ENCODE peak calls at places on chromosome 12, in eight cellular contexts. M is H9, Q is omental fat pad, N is sigmoid colon, T is cardiac fibroblast, G is breast epithelium, W is AG09309, K is astrocyte of the cerebellum. P is an unnamed sample.

GRCh38 chr12:103423061-103423473 is 72.7 kb downstream of the C12orf42 start:
- DNase-seq in M (no peak), Q (no peak), N (no peak), T (no peak), G (no peak), W (no peak), K (no peak), P (no peak)

GRCh38 chr12:126667340-126667739 is 1599.6 kb upstream of the TMEM132C start:
- DNase-seq in M (no peak), Q (no peak), N (no peak), T (peak; percentile 91), G (no peak), W (peak; percentile 87), K (peak; percentile 84), P (peak; percentile 57)

GRCh38 chr12:9792961-9793617 is 32.4 kb upstream of the CD69 start:
- DNase-seq in M (no peak), Q (no peak), N (no peak), T (peak; percentile 56), G (no peak), W (no peak), K (peak; percentile 22), P (no peak)

GRCh38 chr12:115871714-115872113 is 405.8 kb downstream of the MED13L start:
- DNase-seq in M (peak; percentile 74), Q (no peak), N (no peak), T (peak; percentile 24), G (no peak), W (no peak), K (no peak), P (peak; percentile 3)

GRCh38 chr12:45051490-45052105 is 699 bp upstream of the DBX2 start:
- DNase-seq in M (peak; percentile 52), Q (no peak), N (no peak), T (peak; percentile 21), G (no peak), W (no peak), K (peak; percentile 2), P (no peak)

GRCh38 chr12:67884596-67884995 is 104.7 kb upstream of the IFNG-AS1 start:
- DNase-seq in M (no peak), Q (no peak), N (no peak), T (no peak), G (no peak), W (no peak), K (no peak), P (no peak)

GRCh38 chr12:131916306-131917138 is 12.6 kb upstream of the PUS1 start:
- DNase-seq in M (no peak), Q (no peak), N (no peak), T (no peak), G (no peak), W (no peak), K (no peak), P (no peak)

GRCh38 chr12:80001562-80001961 is 66.7 kb upstream of the PPP1R12A start:
- DNase-seq in M (no peak), Q (no peak), N (no peak), T (no peak), G (no peak), W (no peak), K (no peak), P (no peak)

GRCh38 chr12:104720346-104721064 is 237.6 kb downstream of the SLC41A2 start:
- DNase-seq in M (no peak), Q (no peak), N (no peak), T (peak; percentile 33), G (no peak), W (no peak), K (peak; percentile 85), P (no peak)

GRCh38 chr12:62581288-62582064 is 114.8 kb downstream of the MON2 start:
- DNase-seq in M (no peak), Q (no peak), N (no peak), T (peak; percentile 77), G (no peak), W (no peak), K (peak; percentile 55), P (peak; percentile 54)

GRCh38 chr12:62584619-62585018 is 118.0 kb downstream of the MON2 start:
- DNase-seq in M (no peak), Q (no peak), N (no peak), T (no peak), G (no peak), W (no peak), K (no peak), P (no peak)

GRCh38 chr12:62586850-62587249 is 120.2 kb downstream of the MON2 start:
- DNase-seq in M (no peak), Q (no peak), N (no peak), T (no peak), G (no peak), W (no peak), K (no peak), P (no peak)

GRCh38 chr12:62576503-62576902 is 109.9 kb downstream of the MON2 start:
- DNase-seq in M (no peak), Q (no peak), N (no peak), T (no peak), G (no peak), W (no peak), K (no peak), P (no peak)

GRCh38 chr12:62582065-62582366 is 115.4 kb downstream of the MON2 start:
- DNase-seq in M (no peak), Q (no peak), N (no peak), T (no peak), G (no peak), W (no peak), K (no peak), P (no peak)
- TF ChIP-seq CTCF in M (no peak), Q (no peak), N (no peak), T (no peak), G (no peak), W (no peak), K (no peak), P (no peak)

DNA sequence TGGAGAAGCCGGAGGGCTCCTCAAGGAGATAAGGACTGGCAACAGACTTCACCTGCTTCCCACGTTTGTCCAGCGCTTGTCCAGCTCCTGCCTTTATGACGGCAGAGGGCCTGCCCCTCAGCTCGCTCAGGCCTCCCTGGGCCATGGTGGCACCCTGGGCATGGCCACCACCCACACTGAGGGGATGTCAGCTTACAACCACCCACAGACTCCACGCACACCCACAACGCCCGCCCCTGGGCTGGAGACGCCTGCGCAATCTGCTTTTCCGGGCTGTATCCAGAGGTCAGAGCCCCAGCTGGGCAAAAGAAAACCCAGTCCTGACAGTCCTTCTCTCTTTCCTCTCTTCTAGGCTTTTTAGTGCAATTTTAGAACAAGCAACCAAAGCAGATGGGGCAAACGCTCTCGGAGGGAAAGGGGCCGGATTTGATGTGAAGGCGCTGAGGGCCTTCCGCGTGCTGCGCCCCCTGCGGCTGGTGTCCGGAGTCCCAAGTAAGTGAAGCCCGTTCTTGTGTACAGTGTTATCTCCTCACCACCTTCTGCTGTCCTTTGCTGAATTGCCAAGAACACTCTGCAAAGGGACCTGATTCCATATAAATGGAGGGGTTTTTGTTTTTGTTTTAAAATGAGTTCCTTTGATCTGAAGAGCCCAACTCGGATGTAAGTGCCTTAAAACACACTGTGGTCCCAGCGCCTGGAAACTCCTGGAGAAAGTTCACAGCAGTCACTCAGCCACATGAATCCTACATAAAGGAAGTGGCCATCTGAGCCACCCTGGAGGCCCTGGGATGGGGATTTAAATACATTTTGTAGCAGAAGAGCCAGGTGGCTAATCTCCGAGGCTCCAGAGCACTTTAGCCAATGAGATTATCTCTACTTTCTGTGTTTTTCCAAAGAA is 337.3 kb upstream of the FKBP4 start:
- DNase-seq in M (no peak), Q (no peak), N (no peak), T (no peak), G (no peak), W (no peak), K (no peak), P (no peak)
- TF ChIP-seq CTCF in M (no peak), Q (no peak), N (no peak), T (no peak), G (no peak), W (no peak), K (no peak), P (no peak)

GRCh38 chr12:41932028-41932427 is 212.6 kb downstream of the GXYLT1 start:
- DNase-seq in M (no peak), Q (no peak), N (no peak), T (no peak), G (no peak), W (no peak), K (no peak), P (no peak)

GRCh38 chr12:41932470-41932991 is 212.1 kb downstream of the GXYLT1 start:
- DNase-seq in M (peak; percentile 77), Q (no peak), N (peak; percentile 72), T (peak; percentile 9), G (peak; percentile 58), W (no peak), K (no peak), P (no peak)

GRCh38 chr12:41940571-41940970 is 204.1 kb downstream of the GXYLT1 start:
- DNase-seq in M (no peak), Q (no peak), N (no peak), T (no peak), G (no peak), W (no peak), K (no peak), P (no peak)

GRCh38 chr12:41936333-41936732 is 208.3 kb downstream of the GXYLT1 start:
- DNase-seq in M (no peak), Q (no peak), N (no peak), T (no peak), G (no peak), W (no peak), K (no peak), P (no peak)
- TF ChIP-seq CTCF in M (peak; percentile 41), Q (no peak), N (no peak), T (no peak), G (no peak), W (no peak), K (no peak), P (no peak)

DNA sequence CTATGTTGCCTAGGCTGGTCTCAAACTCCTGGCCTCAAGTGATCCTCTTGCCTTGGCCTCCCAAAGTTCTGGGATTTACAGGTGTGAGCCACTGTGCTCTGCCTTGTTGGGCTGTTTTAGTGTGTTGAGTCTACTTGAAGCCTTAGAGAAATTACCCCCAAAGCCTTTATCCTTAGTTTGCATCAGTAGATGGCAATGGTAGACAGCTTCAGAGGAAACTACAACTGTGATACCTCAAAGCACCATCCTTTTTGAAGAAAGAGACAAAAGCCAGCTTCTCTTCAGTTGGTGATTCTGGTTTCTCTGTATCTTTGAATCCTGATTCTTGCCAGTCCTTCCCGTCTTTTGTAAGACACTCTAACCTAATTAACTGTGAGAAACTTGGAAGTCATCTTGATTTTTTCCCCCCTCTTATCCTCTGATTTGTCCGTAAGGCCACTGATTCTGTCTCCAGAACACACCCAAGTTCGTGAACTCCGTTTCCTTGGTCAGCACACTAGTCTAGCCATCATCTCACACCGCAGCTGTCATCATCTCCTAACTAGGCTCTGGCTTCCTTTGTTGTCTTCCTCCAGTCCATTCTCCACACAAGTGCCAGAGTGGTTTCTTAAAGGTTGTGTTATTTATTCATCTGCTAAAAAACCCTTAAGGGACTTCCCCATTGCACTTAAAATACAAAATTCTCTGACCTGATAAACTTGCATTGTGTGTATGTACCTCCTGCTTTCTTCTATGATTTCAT is 20.2 kb downstream of the ATP2A2 start:
- DNase-seq in M (no peak), Q (no peak), N (no peak), T (peak; percentile 67), G (no peak), W (no peak), K (no peak), P (no peak)
- TF ChIP-seq CTCF in M (no peak), Q (no peak), N (no peak), T (no peak), G (no peak), W (no peak), K (no peak), P (no peak)